ENCODE peak calls at places on chromosomes 11 and 22, in nine cellular contexts. J is EH; Q is C1 segment of cervical spinal cord; E is brain microvascular endothelial cell; P is H7; H is hepatic stellate cell; C is activated CD8-positive, alpha-beta memory T cell treated with anti-CD3 and anti-CD28 coated beads for 4 hours; Z is NCI-H1105 treated with DMSO at 0.1 percent for 48 hours; B is CD8-positive, alpha-beta T cell. L is an unnamed sample.

GRCh38 chr11:75077316-75077715 is 19.4 kb downstream of the OR2AT4 start:
- DNase-seq in J (no peak), Q (no peak), E (peak), P (no peak), H (no peak), C (no peak), Z (no peak), B (no peak), L (no peak)

GRCh38 chr11:76007179-76007578 is 192.2 kb downstream of the UVRAG start:
- DNase-seq in J (peak), Q (no peak), E (no peak), P (no peak), H (no peak), C (no peak), Z (no peak), B (no peak), L (no peak)

GRCh38 chr22:30044369-30044768 is 35.9 kb upstream of the HORMAD2 start:
- DNase-seq in J (peak), Q (no peak), E (peak), P (no peak), H (peak), C (no peak), Z (peak), B (no peak), L (no peak)

GRCh38 chr11:61950035-61950547 is at the start of gene BEST1:
- DNase-seq in J (no peak), Q (no peak), E (no peak), P (no peak), H (no peak), C (no peak), Z (no peak), B (no peak), L (peak)

GRCh38 chr11:28738549-28738948 is 630.4 kb downstream of the METTL15 start:
- DNase-seq in J (peak), Q (no peak), E (no peak), P (no peak), H (no peak), C (no peak), Z (no peak), B (no peak), L (no peak)

GRCh38 chr11:132008872-132009271 is 638.5 kb downstream of the NTM start:
- DNase-seq in J (peak), Q (peak), E (no peak), P (no peak), H (no peak), C (no peak), Z (no peak), B (no peak), L (no peak)

GRCh38 chr22:41075946-41076345 is 16.4 kb upstream of the EP300 start:
- DNase-seq in J (no peak), Q (peak), E (no peak), P (no peak), H (no peak), C (no peak), Z (no peak), B (no peak), L (no peak)

GRCh38 chr11:118002010-118002540 is 15.9 kb downstream of the IL10RA start:
- DNase-seq in J (no peak), Q (no peak), E (no peak), P (no peak), H (no peak), C (no peak), Z (no peak), B (no peak), L (no peak)

GRCh38 chr11:45610627-45611026 is 54.8 kb downstream of the CHST1 start:
- DNase-seq in J (no peak), Q (no peak), E (no peak), P (no peak), H (no peak), C (no peak), Z (no peak), B (no peak), L (no peak)

GRCh38 chr11:43523632-43524031 is 156.9 kb upstream of the HSD17B12 start:
- DNase-seq in J (no peak), Q (no peak), E (no peak), P (no peak), H (no peak), C (no peak), Z (no peak), B (no peak), L (no peak)

GRCh38 chr11:2306971-2307732 is 5.3 kb downstream of the TSPAN32 start:
- DNase-seq in J (peak), Q (no peak), E (no peak), P (peak), H (peak), C (no peak), Z (no peak), B (no peak), L (no peak)

GRCh38 chr11:121257976-121258375 is 34.6 kb upstream of the SC5D start:
- DNase-seq in J (no peak), Q (no peak), E (no peak), P (no peak), H (no peak), C (no peak), Z (no peak), B (no peak), L (no peak)

GRCh38 chr11:114098927-114099326 is 39.4 kb downstream of the ZBTB16 start:
- DNase-seq in J (no peak), Q (no peak), E (no peak), P (no peak), H (no peak), C (no peak), Z (peak), B (no peak), L (no peak)

GRCh38 chr11:121337740-121338272 is 45.2 kb downstream of the SC5D start:
- DNase-seq in J (no peak), Q (peak), E (no peak), P (no peak), H (no peak), C (no peak), Z (no peak), B (no peak), L (no peak)

GRCh38 chr11:32374261-32374711 is 61.1 kb downstream of the WT1 start:
- DNase-seq in J (peak), Q (no peak), E (no peak), P (peak), H (no peak), C (no peak), Z (no peak), B (no peak), L (no peak)

GRCh38 chr22:21837184-21837979 is 30.1 kb downstream of the MAPK1 start:
- DNase-seq in J (peak), Q (no peak), E (peak), P (no peak), H (peak), C (no peak), Z (no peak), B (no peak), L (no peak)

GRCh38 chr11:117187799-117188481 is 9.4 kb downstream of the SIDT2 start:
- DNase-seq in J (no peak), Q (no peak), E (no peak), P (peak), H (no peak), C (no peak), Z (no peak), B (no peak), L (peak)

GRCh38 chr11:130847517-130847916 is 68.8 kb downstream of the SNX19 start:
- DNase-seq in J (peak), Q (no peak), E (peak), P (no peak), H (peak), C (no peak), Z (no peak), B (no peak), L (no peak)

GRCh38 chr22:17955611-17956379 is 68.6 kb downstream of the MICAL3 start:
- DNase-seq in J (no peak), Q (peak), E (no peak), P (no peak), H (no peak), C (no peak), Z (no peak), B (no peak), L (no peak)

GRCh38 chr22:46613606-46613997 is 6.6 kb upstream of the GRAMD4 start:
- DNase-seq in J (peak), Q (no peak), E (no peak), P (no peak), H (no peak), C (no peak), Z (no peak), B (no peak), L (no peak)

GRCh38 chr22:22666307-22667091 is 22.1 kb downstream of the GGTLC2 start:
- DNase-seq in J (peak), Q (no peak), E (peak), P (peak), H (no peak), C (no peak), Z (no peak), B (no peak), L (peak)

GRCh38 chr22:37103151-37103550 is 6.4 kb downstream of the TMPRSS6 start:
- DNase-seq in J (no peak), Q (no peak), E (no peak), P (no peak), H (no peak), C (no peak), Z (no peak), B (no peak), L (no peak)

GRCh38 chr11:7592706-7593105 is 78.9 kb downstream of the PPFIBP2 start:
- DNase-seq in J (peak), Q (no peak), E (no peak), P (no peak), H (no peak), C (no peak), Z (no peak), B (no peak), L (no peak)

GRCh38 chr11:23585700-23586099 is 725.4 kb upstream of the CCDC179 start:
- DNase-seq in J (no peak), Q (no peak), E (no peak), P (no peak), H (no peak), C (no peak), Z (no peak), B (no peak), L (no peak)

GRCh38 chr11:116275634-116276033 is 497.2 kb downstream of the BUD13 start:
- DNase-seq in J (peak), Q (no peak), E (no peak), P (no peak), H (peak), C (no peak), Z (no peak), B (no peak), L (no peak)

L was measured in dorsolateral prefrontal cortex.